ENCODE peak calls at places on chromosomes 3 and 15, in seven cellular contexts. E is small intestine; V is brain microvascular endothelial cell; S is naive thymus-derived CD4-positive, alpha-beta T cell; K is CD4-positive, alpha-beta memory T cell; M is AG04450; X is H1. C is an unnamed sample.

GRCh38 chr3:25021816-25022215 is 406.2 kb upstream of the RARB start:
- DNase-seq in V (peak), S (no peak), K (no peak), X (no peak), E (no peak), M (no peak), C (no peak)

GRCh38 chr3:181712505-181713299 is 977 bp downstream of the SOX2 start:
- DNase-seq in M (no peak), S (no peak), E (no peak), K (no peak), X (no peak), V (no peak), C (no peak)

GRCh38 chr3:73955671-73956070 is 330.9 kb upstream of the PDZRN3 start:
- DNase-seq in E (no peak), V (no peak), M (no peak), K (no peak), X (no peak), S (no peak), C (no peak)

GRCh38 chr15:70713547-70714414 is 49.6 kb downstream of the UACA start:
- DNase-seq in E (peak), V (no peak), X (no peak), S (no peak), K (no peak), M (no peak), C (no peak)

GRCh38 chr15:68775671-68776476 is 44.8 kb downstream of the ANP32A start:
- DNase-seq in E (no peak), X (no peak), S (no peak), K (no peak), V (no peak), M (no peak), C (peak)

GRCh38 chr15:100248236-100248635 is 93.5 kb downstream of the ADAMTS17 start:
- DNase-seq in X (no peak), K (no peak), M (no peak), E (no peak), V (no peak), S (no peak), C (no peak)

GRCh38 chr3:95705786-95706418 is 1108.5 kb upstream of the EPHA6 start:
- DNase-seq in X (no peak), S (no peak), M (no peak), E (peak), V (no peak), K (peak), C (no peak)

GRCh38 chr3:194168994-194169393 is 33.0 kb downstream of the HES1 start:
- DNase-seq in M (no peak), K (no peak), S (no peak), V (no peak), X (no peak), E (no peak), C (no peak)

GRCh38 chr15:85527907-85528306 is 147.5 kb downstream of the AKAP13 start:
- DNase-seq in E (no peak), S (no peak), V (peak), M (peak), K (no peak), X (no peak), C (peak)

GRCh38 chr15:25597576-25597975 is 158.8 kb upstream of the UBE3A start:
- DNase-seq in S (no peak), K (no peak), M (no peak), V (no peak), X (no peak), E (no peak), C (no peak)

GRCh38 chr3:101861212-101861977 is 12.1 kb downstream of the NFKBIZ start:
- DNase-seq in S (no peak), M (no peak), X (no peak), K (no peak), V (no peak), E (no peak), C (no peak)

GRCh38 chr3:123416647-123417046 is 32.2 kb downstream of the ADCY5 start:
- DNase-seq in E (no peak), V (no peak), K (no peak), X (no peak), M (no peak), S (no peak), C (no peak)
- H3K27ac ChIP-seq in E (no peak), V (no peak), K (no peak), X (no peak), M (no peak), S (no peak), C (peak)

GRCh38 chr3:113329757-113330156 is 111.5 kb downstream of the CFAP44 start:
- DNase-seq in V (no peak), E (no peak), M (no peak), K (no peak), X (no peak), S (no peak), C (no peak)

GRCh38 chr3:113331187-113331586 is 110.1 kb downstream of the CFAP44 start:
- DNase-seq in K (no peak), V (no peak), X (no peak), S (no peak), M (no peak), E (no peak), C (no peak)

GRCh38 chr3:113330742-113331141 is 110.6 kb downstream of the CFAP44 start:
- DNase-seq in X (no peak), V (no peak), E (no peak), S (no peak), M (no peak), K (no peak), C (no peak)
- H3K27ac ChIP-seq in X (no peak), V (no peak), E (no peak), S (no peak), M (no peak), K (no peak), C (no peak)

DNA sequence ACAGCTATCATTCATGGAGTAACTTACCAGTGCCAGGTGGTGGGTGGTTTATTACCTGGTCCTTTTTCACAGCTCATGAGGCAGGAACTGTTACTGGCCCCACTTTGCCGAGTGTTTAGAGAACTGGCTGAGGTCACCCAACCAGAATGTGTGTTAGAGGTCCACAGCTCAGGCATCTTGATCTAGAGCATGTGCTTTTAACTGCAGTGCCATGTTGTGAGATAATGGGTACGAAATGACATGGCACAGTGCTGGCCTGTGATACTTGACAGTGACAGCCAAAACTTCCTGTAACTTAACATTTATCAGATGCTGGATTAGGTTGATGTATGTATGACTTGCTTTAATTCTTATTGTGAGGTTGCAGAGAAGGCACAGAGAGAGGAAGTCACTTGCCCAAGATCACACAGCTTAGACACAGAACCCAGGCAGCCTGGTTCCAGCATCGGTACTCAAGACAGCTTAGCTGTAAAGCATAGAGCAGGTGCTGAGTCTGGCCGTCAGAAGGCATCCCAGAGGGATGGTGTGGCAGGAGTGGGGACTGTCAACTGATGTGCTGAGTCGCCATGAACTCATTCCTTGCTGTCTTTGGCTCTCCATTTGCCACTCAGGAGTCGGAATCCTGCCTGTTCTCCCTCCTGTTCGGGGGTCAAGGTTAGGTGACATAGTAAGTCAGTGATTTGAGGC is 9.6 kb downstream of the MCM2 start:
- DNase-seq in V (no peak), K (no peak), X (no peak), E (no peak), M (no peak), S (no peak), C (no peak)
- H3K27ac ChIP-seq in V (no peak), K (no peak), X (no peak), E (no peak), M (no peak), S (no peak), C (no peak)

GRCh38 chr15:64720188-64720587 is 55.2 kb downstream of the RBPMS2 start:
- DNase-seq in X (no peak), S (no peak), K (no peak), V (no peak), M (no peak), E (no peak), C (no peak)

GRCh38 chr15:64716452-64716851 is 58.9 kb downstream of the RBPMS2 start:
- DNase-seq in S (no peak), K (no peak), V (no peak), X (no peak), M (no peak), E (no peak), C (no peak)

GRCh38 chr15:64713592-64713991 is 61.8 kb downstream of the RBPMS2 start:
- DNase-seq in X (no peak), K (no peak), V (no peak), S (no peak), M (no peak), E (no peak), C (no peak)

GRCh38 chr15:64717130-64717529 is 58.3 kb downstream of the RBPMS2 start:
- DNase-seq in E (no peak), X (no peak), M (no peak), S (no peak), K (no peak), V (no peak), C (no peak)

GRCh38 chr15:64717735-64718495 is 57.5 kb downstream of the RBPMS2 start:
- DNase-seq in E (no peak), K (no peak), M (no peak), V (no peak), X (no peak), S (no peak), C (no peak)
- H3K27ac ChIP-seq in E (no peak), K (no peak), M (no peak), V (no peak), X (no peak), S (peak), C (no peak)

GRCh38 chr15:98868564-98868963 is 139.0 kb downstream of the PGPEP1L start:
- DNase-seq in E (no peak), V (no peak), K (no peak), S (no peak), M (no peak), X (no peak), C (no peak)
- H3K27ac ChIP-seq in E (no peak), V (no peak), K (no peak), S (no peak), M (no peak), X (no peak), C (no peak)

DNA sequence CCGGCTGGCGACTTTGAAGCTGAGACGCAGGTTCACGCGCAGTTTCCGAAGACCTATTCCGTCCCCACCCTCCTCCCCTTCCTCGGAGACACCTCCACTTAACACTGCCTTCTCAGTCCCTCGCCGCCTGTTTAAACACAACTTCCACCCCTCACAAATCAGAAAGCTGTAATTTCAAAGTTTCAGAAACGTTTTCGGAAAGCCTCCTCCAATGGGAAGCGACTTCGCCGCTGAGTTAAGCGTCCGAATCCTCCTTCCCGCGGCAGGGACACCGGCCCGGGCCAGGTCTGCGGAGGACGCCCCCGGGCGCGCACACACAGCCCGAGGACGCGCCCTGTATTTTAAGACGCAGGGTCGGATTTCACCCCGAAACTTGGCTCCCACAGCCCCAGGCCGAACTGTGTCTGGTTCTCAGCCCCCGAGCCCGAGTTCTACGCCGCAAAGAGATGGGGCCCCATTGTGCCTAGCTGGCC is 554 bp upstream of the LRRN1 start:
- DNase-seq in V (no peak), X (peak), M (no peak), K (no peak), E (peak), S (no peak), C (no peak)
- H3K27ac ChIP-seq in V (no peak), X (peak), M (no peak), K (no peak), E (no peak), S (peak), C (no peak)

C was measured in tibial nerve.